ENCODE peak calls at places on chromosomes 7 and 10, in five cellular contexts. M is RWPE1, L is mesendoderm, Q is left ventricle myocardium inferior, V is heart left ventricle. P is an unnamed sample.

GRCh38 chr7:155429651-155430050 is 28.3 kb upstream of the EN2 start:
- DNase-seq in Q (no peak), L (no peak), V (no peak), M (no peak), P (peak; percentile 18)

GRCh38 chr10:60704480-60704879 is 73.8 kb upstream of the CDK1 start:
- DNase-seq in L (no peak), V (no peak), Q (no peak), M (no peak), P (no peak)

GRCh38 chr7:101736077-101736476 is 81.3 kb upstream of the CUX1 start:
- DNase-seq in Q (no peak), L (no peak), M (peak; percentile 35), V (no peak), P (no peak)

GRCh38 chr10:50613726-50614443 is 9.9 kb downstream of the SGMS1 start:
- DNase-seq in V (no peak), Q (no peak), L (no peak), M (no peak), P (no peak)

GRCh38 chr7:157664866-157665633 is 328.2 kb downstream of the DNAJB6 start:
- DNase-seq in L (no peak), V (no peak), M (peak; percentile 36), Q (no peak), P (no peak)

GRCh38 chr10:124417846-124418725 is 637 bp downstream of the OAT start:
- DNase-seq in V (peak; percentile 63), L (peak; percentile 76), Q (peak; percentile 55), M (peak; percentile 63), P (peak; percentile 71)

GRCh38 chr10:116974442-116975005 is 30.5 kb downstream of the SHTN1 start:
- DNase-seq in Q (no peak), V (no peak), L (peak; percentile 58), M (peak; percentile 90), P (no peak)

GRCh38 chr10:27745719-27746363 is at the start of gene MKX:
- DNase-seq in L (peak; percentile 89), Q (peak; percentile 21), V (no peak), M (no peak), P (peak; percentile 66)

GRCh38 chr10:129867780-129868179 is 96.3 kb downstream of the EBF3 start:
- DNase-seq in Q (no peak), L (no peak), M (no peak), V (no peak), P (no peak)

GRCh38 chr10:131829156-131829930 is 71.5 kb upstream of the PPP2R2D start:
- DNase-seq in M (no peak), Q (no peak), V (no peak), L (no peak), P (peak; percentile 34)

GRCh38 chr7:151099486-151100211 is 13.4 kb downstream of the AGAP3 start:
- DNase-seq in L (no peak), V (no peak), Q (no peak), M (no peak), P (peak; percentile 41)
- H3K27ac ChIP-seq in L (no peak overlapping the region), V (no peak overlapping the region), Q (peak overlapping the region; percentile 33), M (peak overlapping the region; percentile 26), P (peak overlapping the region; percentile 46)

GRCh38 chr10:102411341-102412255 is 7.0 kb downstream of the PSD start:
- DNase-seq in L (no peak), V (no peak), M (no peak), Q (no peak), P (no peak)
- H3K27ac ChIP-seq in L (no peak overlapping the region), V (no peak overlapping the region), M (no peak overlapping the region), Q (no peak overlapping the region), P (no peak overlapping the region)

DNA sequence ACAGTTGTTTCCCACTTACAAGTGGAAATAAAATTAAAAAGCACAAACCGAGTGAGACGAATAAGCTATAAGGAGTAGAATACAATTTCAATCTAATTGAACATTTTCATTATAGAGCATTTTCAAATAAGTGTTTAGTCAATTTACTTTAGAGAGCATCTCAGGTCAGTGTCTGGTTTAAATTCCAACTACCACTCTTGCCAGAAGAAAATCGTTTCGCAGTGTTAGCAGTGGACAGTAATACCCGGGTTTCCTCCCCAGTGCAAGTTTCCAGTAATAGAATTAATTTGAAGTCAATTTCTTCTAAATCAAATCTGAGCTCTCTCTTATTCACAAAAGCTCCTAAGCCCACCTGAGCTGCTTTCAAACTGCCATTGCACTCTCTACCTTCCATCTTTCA is 45.7 kb downstream of the CREB3L2 start:
- DNase-seq in M (no peak), L (no peak), V (no peak), Q (no peak), P (no peak)
- H3K27ac ChIP-seq in M (no peak overlapping the region), L (no peak overlapping the region), V (no peak overlapping the region), Q (no peak overlapping the region), P (peak overlapping the region; percentile 59)

DNA sequence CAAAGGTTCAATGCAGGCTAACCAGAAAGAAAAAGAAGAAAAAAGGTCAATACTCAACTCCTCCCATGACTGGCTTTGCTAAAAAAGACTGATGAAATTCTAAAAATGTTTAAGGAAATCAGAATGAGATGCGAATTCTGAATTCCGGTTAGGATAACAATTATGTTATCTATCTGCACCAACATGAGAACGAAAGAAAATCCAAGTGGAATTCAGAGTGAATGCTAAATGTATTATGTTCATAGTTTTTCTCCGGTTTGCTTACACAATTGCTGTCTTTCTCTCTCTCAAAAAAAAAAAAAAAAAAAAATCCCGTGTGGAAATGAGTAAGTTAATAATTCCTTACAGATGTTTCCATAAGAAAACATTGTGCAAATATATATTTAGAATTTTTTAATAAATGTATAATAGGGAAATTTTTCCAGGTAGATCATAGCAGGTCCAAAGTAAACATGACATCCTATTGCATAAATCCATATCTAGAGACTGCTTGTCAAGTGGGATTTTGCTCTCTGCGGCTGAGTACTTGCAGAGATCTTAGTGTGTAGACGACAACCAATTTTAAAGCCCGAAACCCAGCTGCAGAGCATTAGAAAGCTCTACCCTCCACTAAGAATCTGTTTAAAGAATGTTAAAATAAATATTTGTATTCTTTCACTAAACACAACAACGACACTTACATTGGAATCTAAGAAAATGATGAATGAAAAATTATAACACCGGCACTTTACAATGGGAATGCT is 104.0 kb downstream of the JAZF1 start:
- DNase-seq in V (no peak), L (no peak), Q (no peak), M (no peak), P (no peak)
- H3K27ac ChIP-seq in V (no peak overlapping the region), L (no peak overlapping the region), Q (no peak overlapping the region), M (no peak overlapping the region), P (no peak overlapping the region)

GRCh38 chr10:89086801-89087513 is 96.4 kb downstream of the FAS start:
- DNase-seq in M (no peak), Q (peak; percentile 72), L (peak; percentile 44), V (peak; percentile 85), P (peak; percentile 75)
- H3K27ac ChIP-seq in M (no peak overlapping the region), Q (peak overlapping the region; percentile 86), L (no peak overlapping the region), V (peak overlapping the region; percentile 86), P (peak overlapping the region; percentile 79)

GRCh38 chr7:22718200-22718711 is 8.7 kb upstream of the IL6 start:
- DNase-seq in M (peak; percentile 72), V (no peak), L (no peak), Q (no peak), P (no peak)
- H3K27ac ChIP-seq in M (peak overlapping the region; percentile 74), V (no peak overlapping the region), L (no peak overlapping the region), Q (peak overlapping the region; percentile 62), P (peak overlapping the region; percentile 19)

DNA sequence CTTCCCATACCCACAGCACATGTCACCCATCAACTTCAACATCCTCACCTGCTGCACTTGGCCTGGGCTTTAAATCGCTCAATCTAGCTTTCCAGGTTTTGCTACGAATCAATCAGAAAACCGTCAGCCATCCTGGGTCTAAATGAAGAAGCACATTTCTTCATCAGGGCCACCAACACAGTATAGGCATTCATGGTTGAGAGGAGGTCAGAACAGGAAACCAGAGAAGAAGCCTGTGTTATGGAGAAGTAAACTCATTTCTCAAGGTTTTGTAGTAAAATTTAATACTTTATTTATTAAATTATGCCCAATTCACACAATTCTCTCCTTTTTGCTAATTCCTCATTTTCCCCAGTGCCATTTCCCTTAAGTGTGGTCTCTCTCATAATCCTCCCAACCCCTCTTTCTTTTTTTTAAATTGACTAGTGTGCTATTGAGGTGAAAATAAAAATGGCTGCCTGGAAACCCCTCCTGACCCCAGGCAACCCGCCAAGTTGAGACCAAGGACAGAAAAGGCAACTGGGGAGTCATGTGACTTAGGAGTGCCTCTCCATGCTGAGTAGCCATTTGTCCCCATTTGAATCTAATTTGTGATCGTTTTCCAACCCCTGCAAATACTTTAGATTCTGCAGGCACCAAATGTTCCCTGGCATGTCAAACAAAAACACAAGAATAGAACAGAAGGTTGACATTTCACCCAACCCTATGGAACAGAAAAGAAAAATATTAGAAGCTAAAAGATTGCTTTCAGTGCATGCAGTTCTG is 181.1 kb upstream of the NAMPT start:
- DNase-seq in M (no peak), L (no peak), V (no peak), Q (no peak), P (no peak)
- H3K27ac ChIP-seq in M (no peak overlapping the region), L (no peak overlapping the region), V (no peak overlapping the region), Q (peak overlapping the region; percentile 31), P (no peak overlapping the region)

GRCh38 chr7:20238754-20239324 is 21.7 kb upstream of the MACC1 start:
- DNase-seq in L (no peak), M (no peak), Q (no peak), V (no peak), P (peak; percentile 79)
- H3K27ac ChIP-seq in L (no peak overlapping the region), M (no peak overlapping the region), Q (no peak overlapping the region), V (no peak overlapping the region), P (no peak overlapping the region)

GRCh38 chr10:34528320-34528719 is 286.8 kb downstream of the PARD3 start:
- DNase-seq in L (peak; percentile 99), Q (no peak), V (no peak), M (peak; percentile 77), P (no peak)
- H3K27ac ChIP-seq in L (no peak overlapping the region), Q (no peak overlapping the region), V (no peak overlapping the region), M (no peak overlapping the region), P (no peak overlapping the region)

GRCh38 chr10:79260803-79261740 is 86.2 kb upstream of the PPIF start:
- DNase-seq in V (no peak), Q (no peak), L (peak; percentile 48), M (no peak), P (no peak)

GRCh38 chr10:79264942-79265341 is 82.3 kb upstream of the PPIF start:
- DNase-seq in M (peak; percentile 95), Q (peak; percentile 63), V (no peak), L (peak; percentile 40), P (no peak)

GRCh38 chr10:79263951-79264350 is 83.3 kb upstream of the PPIF start:
- DNase-seq in Q (no peak), L (no peak), V (no peak), M (no peak), P (no peak)

GRCh38 chr10:79262131-79262530 is 85.1 kb upstream of the PPIF start:
- DNase-seq in V (no peak), L (no peak), Q (no peak), M (no peak), P (no peak)

GRCh38 chr10:79262959-79263746 is 84.1 kb upstream of the PPIF start:
- DNase-seq in L (no peak), M (no peak), V (no peak), Q (no peak), P (no peak)
- H3K27ac ChIP-seq in L (no peak overlapping the region), M (peak overlapping the region; percentile 76), V (no peak overlapping the region), Q (peak overlapping the region; percentile 93), P (no peak overlapping the region)

P was measured in lower lobe of right lung.